ENCODE peak calls at places on chromosomes 11 and 22, in four cellular contexts. O, E, L and C are unnamed samples.

GRCh38 chr11:119207300-119207570 is 1.1 kb downstream of the CBL start:
- DNase-seq in O (no peak), L (no peak), E (no peak), C (no peak)

GRCh38 chr11:7936615-7937014 is 4.9 kb downstream of the OR10A3 start:
- DNase-seq in E (no peak), L (no peak), O (no peak), C (no peak)

GRCh38 chr11:58628446-58628845 is 6.0 kb downstream of the CNTF start:
- DNase-seq in O (no peak), E (no peak), L (no peak), C (no peak)

GRCh38 chr11:132944557-132944920 is 587.8 kb downstream of the OPCML start:
- DNase-seq in E (no peak), L (no peak), O (no peak), C (peak)

GRCh38 chr11:115959098-115959497 is 454.9 kb upstream of the CADM1 start:
- DNase-seq in L (peak), E (no peak), O (no peak), C (no peak)

GRCh38 chr11:130121430-130121978 is 38.1 kb upstream of the ST14 start:
- DNase-seq in E (no peak), L (no peak), O (no peak), C (no peak)

GRCh38 chr11:3824714-3825472 is 15.9 kb downstream of the RHOG start:
- DNase-seq in O (peak), L (peak), E (peak), C (peak)

GRCh38 chr11:58573451-58574104 is 2.1 kb downstream of the LPXN start:
- DNase-seq in O (no peak), L (no peak), E (no peak), C (no peak)

GRCh38 chr11:106656646-106657045 is 361.6 kb downstream of the GUCY1A2 start:
- DNase-seq in L (no peak), O (no peak), E (no peak), C (no peak)

GRCh38 chr11:97269527-97269926 is 879.7 kb downstream of the JRKL start:
- DNase-seq in L (peak), E (no peak), O (peak), C (no peak)

GRCh38 chr22:28674121-28674563 is 5.5 kb downstream of the TTC28 start:
- DNase-seq in E (peak), O (no peak), L (no peak), C (no peak)

GRCh38 chr22:38450234-38450797 is 4.7 kb downstream of the KCNJ4 start:
- DNase-seq in L (no peak), E (no peak), O (no peak), C (no peak)

GRCh38 chr22:30430933-30431332 is 5.4 kb downstream of the MTFP1 start:
- DNase-seq in E (no peak), O (no peak), L (no peak), C (no peak)

GRCh38 chr22:33922268-33922667 is 2.0 kb upstream of the LARGE1 start:
- DNase-seq in E (no peak), L (peak), O (peak), C (peak)

GRCh38 chr11:66188580-66188979 is 79.9 kb upstream of the RAB1B start:
- DNase-seq in E (peak), O (no peak), L (no peak), C (no peak)

GRCh38 chr11:79663012-79663411 is 222.2 kb upstream of the TENM4 start:
- DNase-seq in L (no peak), O (no peak), E (no peak), C (no peak)

GRCh38 chr11:129440028-129440630 is 64.5 kb downstream of the BARX2 start:
- DNase-seq in O (no peak), E (no peak), L (peak), C (no peak)

GRCh38 chr11:125772834-125773505 is 5.7 kb downstream of the PATE2 start:
- DNase-seq in L (no peak), O (no peak), E (no peak), C (no peak)

GRCh38 chr11:60899021-60899936 is 7.1 kb downstream of the PRPF19 start:
- DNase-seq in L (peak), E (peak), O (peak), C (peak)

GRCh38 chr11:84142411-84142810 is 856.2 kb upstream of the CCDC90B start:
- DNase-seq in O (no peak), L (no peak), E (no peak), C (no peak)

GRCh38 chr22:49845666-49846459 is 7.8 kb upstream of the ZBED4 start:
- DNase-seq in O (no peak), L (no peak), E (no peak), C (no peak)

GRCh38 chr11:113035708-113036107 is 74.5 kb downstream of the NCAM1 start:
- DNase-seq in L (no peak), O (no peak), E (no peak), C (no peak)

GRCh38 chr11:4626207-4627105 is 10.8 kb upstream of the OR51D1 start:
- DNase-seq in L (peak), E (peak), O (peak), C (peak)

DNA sequence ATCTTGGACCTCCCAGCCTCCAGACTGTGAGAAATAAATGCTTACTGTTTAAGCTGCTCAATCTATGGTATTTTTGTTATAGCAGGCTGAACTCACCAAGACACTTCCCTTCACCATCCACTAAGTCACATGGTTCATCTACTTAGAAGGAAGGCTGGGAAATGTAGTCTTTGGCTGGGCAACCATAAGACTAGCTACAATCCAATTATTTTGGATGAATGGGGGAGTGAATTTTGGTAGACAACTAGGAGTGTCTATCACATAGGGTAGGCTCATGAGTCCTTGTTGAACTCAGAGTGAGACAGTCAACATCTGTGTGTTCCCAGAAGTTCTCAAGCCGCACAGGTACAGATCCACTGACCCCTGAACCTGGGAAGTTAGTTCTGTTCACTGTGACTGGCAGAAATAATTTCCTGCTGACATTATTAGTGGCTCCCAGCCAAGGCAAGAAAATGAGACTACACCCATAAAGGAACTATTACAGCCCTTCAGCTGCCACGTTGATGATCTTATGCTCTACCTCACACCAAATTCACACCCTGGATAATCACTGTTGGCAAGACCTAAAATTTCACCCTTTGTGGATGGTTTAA is 3.1 kb upstream of the SLC35C1 start:
- DNase-seq in L (no peak), O (no peak), E (no peak), C (no peak)
- TF ChIP-seq ELF4 in L (no peak), O (no peak), E (no peak), C (no peak)

GRCh38 chr22:25726241-25726640 is 15.7 kb upstream of the MYO18B start:
- DNase-seq in E (peak), L (no peak), O (no peak), C (no peak)
- TF ChIP-seq ELF4 in E (no peak), L (no peak), O (no peak), C (no peak)

DNA sequence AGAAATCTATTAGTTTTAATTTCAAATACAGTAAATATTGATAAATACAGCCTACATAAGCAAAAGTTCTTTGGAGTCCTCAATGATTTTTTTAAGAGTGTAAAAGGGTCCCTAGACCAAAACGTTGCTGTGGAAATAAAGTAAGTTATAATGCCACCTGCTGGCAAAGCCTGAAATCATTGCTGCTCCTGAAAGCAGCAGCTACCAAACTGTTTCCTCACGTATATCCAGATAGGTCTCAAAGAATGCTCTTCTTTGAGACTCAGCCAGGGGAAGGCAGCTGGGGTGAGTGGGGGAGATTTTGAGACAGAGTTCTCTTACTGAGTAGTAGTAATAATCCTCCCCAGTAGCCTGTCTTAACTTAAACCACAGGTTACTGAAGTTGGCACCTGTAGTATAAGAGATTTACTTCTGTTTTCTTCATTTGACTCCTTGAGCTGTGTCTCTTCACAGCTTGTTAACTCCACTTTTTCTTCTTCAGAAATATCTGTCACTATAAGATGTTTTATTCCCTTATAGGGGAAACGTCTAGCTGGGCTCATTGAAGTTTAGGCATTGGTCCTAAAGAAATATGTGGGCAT is 78.1 kb downstream of the BTBD10 start:
- DNase-seq in E (peak), L (peak), O (peak), C (peak)
- TF ChIP-seq ELF4 in E (no peak), L (no peak), O (no peak), C (no peak)

GRCh38 chr11:17184882-17185587 is 22.8 kb downstream of the PIK3C2A start:
- DNase-seq in L (no peak), O (no peak), E (no peak), C (no peak)
- TF ChIP-seq ELF4 in L (no peak), O (no peak), E (no peak), C (no peak)

GRCh38 chr11:62071408-62071807 is 52.4 kb upstream of the INCENP start:
- DNase-seq in E (no peak), O (no peak), L (no peak), C (no peak)

GRCh38 chr11:62067741-62068140 is 56.1 kb upstream of the INCENP start:
- DNase-seq in O (no peak), L (no peak), E (no peak), C (no peak)

GRCh38 chr11:62068730-62069129 is 55.1 kb upstream of the INCENP start:
- DNase-seq in E (no peak), L (no peak), O (no peak), C (no peak)

GRCh38 chr11:62069961-62070919 is 53.6 kb upstream of the INCENP start:
- DNase-seq in O (no peak), L (no peak), E (no peak), C (no peak)

GRCh38 chr11:62069374-62069773 is 54.4 kb upstream of the INCENP start:
- DNase-seq in O (no peak), L (no peak), E (no peak), C (no peak)
- TF ChIP-seq ELF4 in O (no peak), L (no peak), E (no peak), C (no peak)

GRCh38 chr11:67283490-67283963 is 5.6 kb upstream of the ANKRD13D start:
- DNase-seq in O (no peak), E (no peak), L (no peak), C (no peak)

GRCh38 chr11:67281552-67282150 is 7.5 kb upstream of the ANKRD13D start:
- DNase-seq in L (no peak), O (no peak), E (no peak), C (no peak)

GRCh38 chr11:67280791-67281551 is 8.1 kb upstream of the ANKRD13D start:
- DNase-seq in O (no peak), L (no peak), E (no peak), C (no peak)

GRCh38 chr11:67282155-67282875 is 6.8 kb upstream of the ANKRD13D start:
- DNase-seq in L (no peak), E (no peak), O (no peak), C (no peak)

DNA sequence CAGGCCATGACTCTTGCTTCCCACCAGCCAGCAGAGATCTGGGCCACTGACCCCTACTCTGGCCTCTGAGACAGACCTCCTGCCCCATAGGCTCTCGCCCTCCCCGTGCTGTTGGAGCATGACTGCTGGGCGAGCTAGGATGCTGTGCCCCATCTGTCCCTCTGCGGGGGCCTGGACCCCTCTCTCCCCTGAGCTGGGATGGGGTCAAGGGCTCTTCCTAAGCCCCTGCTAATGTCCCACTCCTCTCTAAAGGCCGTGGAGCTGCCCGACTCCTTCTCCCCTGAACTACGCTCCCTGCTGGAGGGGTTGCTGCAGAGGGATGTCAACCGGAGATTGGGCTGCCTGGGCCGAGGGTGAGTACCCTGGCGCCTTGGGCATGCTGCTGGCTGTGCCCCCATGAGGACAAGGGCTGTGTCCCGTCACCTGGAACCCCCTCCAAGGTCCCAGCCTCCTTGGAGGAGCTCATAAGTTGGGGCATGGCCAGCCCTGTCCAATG is 6.2 kb upstream of the ANKRD13D start:
- DNase-seq in O (no peak), E (no peak), L (no peak), C (no peak)
- TF ChIP-seq ELF4 in O (no peak), E (no peak), L (no peak), C (no peak)